ENCODE peak calls at places on chromosomes 6 and 20, in four cellular contexts. A, V, B and T are unnamed samples.

GRCh38 chr6:21502682-21503081 is 90.9 kb upstream of the SOX4 start:
- DNase-seq in A (no peak), V (no peak), B (no peak), T (no peak)

GRCh38 chr6:166588691-166589333 is 2.3 kb upstream of the RAMACL start:
- DNase-seq in A (no peak), V (peak), B (no peak), T (no peak)

GRCh38 chr6:144896876-144897275 is 611.7 kb downstream of the UTRN start:
- DNase-seq in A (no peak), V (no peak), B (no peak), T (no peak)

GRCh38 chr6:32666420-32667300 is at the start of gene HLA-DQB1:
- DNase-seq in A (peak), V (peak), B (peak), T (peak)

GRCh38 chr20:47271216-47271615 is 85.3 kb downstream of the ZMYND8 start:
- DNase-seq in A (no peak), V (no peak), B (no peak), T (no peak)

GRCh38 chr6:35084511-35085203 is 56.5 kb downstream of the TCP11 start:
- DNase-seq in A (peak), V (no peak), B (peak), T (no peak)

GRCh38 chr20:56628015-56628872 is 862 bp upstream of the TFAP2C start:
- DNase-seq in A (no peak), V (peak), B (peak), T (no peak)

GRCh38 chr20:53961527-53961926 is 108.9 kb downstream of the BCAS1 start:
- DNase-seq in A (no peak), V (peak), B (no peak), T (peak)

GRCh38 chr6:8219352-8219943 is 117.1 kb upstream of the EEF1E1 start:
- DNase-seq in A (peak), V (peak), B (peak), T (peak)

GRCh38 chr6:2632943-2633584 is 117.7 kb downstream of the MYLK4 start:
- DNase-seq in A (no peak), V (no peak), B (no peak), T (no peak)

GRCh38 chr6:2635911-2636310 is 114.8 kb downstream of the MYLK4 start:
- DNase-seq in A (no peak), V (no peak), B (no peak), T (no peak)

GRCh38 chr6:2633763-2634150 is 117.0 kb downstream of the MYLK4 start:
- DNase-seq in A (no peak), V (no peak), B (no peak), T (no peak)

GRCh38 chr6:2632368-2632767 is 118.4 kb downstream of the MYLK4 start:
- DNase-seq in A (no peak), V (no peak), B (no peak), T (no peak)

GRCh38 chr6:2634151-2634964 is 116.4 kb downstream of the MYLK4 start:
- DNase-seq in A (peak), V (peak), B (peak), T (peak)
- TF ChIP-seq POLR2AphosphoS5 in A (no peak), V (no peak), B (no peak), T (peak)

DNA sequence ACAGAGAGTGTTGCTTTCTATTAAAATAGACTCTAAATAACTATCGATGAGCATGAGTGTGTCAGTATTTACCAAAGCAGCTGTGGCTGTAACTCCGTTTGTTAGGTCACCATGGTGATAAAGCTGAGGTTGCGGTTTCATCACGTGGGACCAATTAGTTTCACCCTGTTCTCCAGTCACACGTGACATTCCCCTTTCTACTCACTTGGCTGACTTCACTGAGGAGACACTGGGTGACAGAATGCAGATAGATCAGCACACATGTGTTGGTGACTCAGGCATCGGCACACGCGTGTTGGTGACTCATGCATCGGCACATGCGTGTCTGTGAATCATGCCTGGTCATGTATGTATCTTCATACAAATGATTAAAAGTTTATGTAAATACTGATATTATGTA is 285.4 kb downstream of the THBS2 start:
- DNase-seq in A (no peak), V (peak), B (no peak), T (no peak)
- TF ChIP-seq POLR2AphosphoS5 in A (no peak), V (no peak), B (no peak), T (no peak)

GRCh38 chr6:121951077-121951476 is 448.4 kb upstream of the HSF2 start:
- DNase-seq in A (no peak), V (no peak), B (no peak), T (no peak)

GRCh38 chr6:121956782-121957181 is 442.7 kb upstream of the HSF2 start:
- DNase-seq in A (no peak), V (no peak), B (no peak), T (no peak)

DNA sequence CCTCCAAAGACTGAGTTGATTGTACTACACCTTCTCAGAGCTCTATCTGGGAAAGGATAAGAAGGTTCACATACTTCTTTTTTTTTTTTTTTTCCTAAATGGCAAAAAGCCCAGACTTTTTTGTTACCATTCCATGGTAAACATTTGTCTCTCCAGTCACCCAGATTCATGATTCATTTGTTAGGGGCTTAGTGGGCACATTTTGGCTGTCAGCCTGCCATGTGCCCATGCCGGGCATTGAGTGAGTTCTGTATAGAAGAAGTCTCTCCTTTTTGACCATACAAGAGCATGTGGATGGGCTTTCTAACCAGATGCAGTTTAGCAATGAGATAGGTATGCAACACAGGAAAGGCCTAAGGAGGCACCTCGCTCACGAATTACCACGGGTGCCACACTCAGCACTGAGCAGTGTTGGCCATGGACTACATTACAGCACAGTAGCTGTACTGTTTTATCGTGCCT is 447.5 kb upstream of the HSF2 start:
- DNase-seq in A (no peak), V (no peak), B (no peak), T (peak)
- TF ChIP-seq POLR2AphosphoS5 in A (no peak), V (no peak), B (no peak), T (no peak)

GRCh38 chr6:158039178-158039557 is 57.5 kb downstream of the SYNJ2 start:
- DNase-seq in A (no peak), V (no peak), B (no peak), T (no peak)

GRCh38 chr6:158040051-158040803 is 58.6 kb downstream of the SYNJ2 start:
- DNase-seq in A (no peak), V (no peak), B (peak), T (peak)

GRCh38 chr6:158038291-158039177 is 56.9 kb downstream of the SYNJ2 start:
- DNase-seq in A (no peak), V (no peak), B (no peak), T (no peak)

GRCh38 chr6:158040804-158041347 is 59.2 kb downstream of the SYNJ2 start:
- DNase-seq in A (no peak), V (no peak), B (no peak), T (no peak)

DNA sequence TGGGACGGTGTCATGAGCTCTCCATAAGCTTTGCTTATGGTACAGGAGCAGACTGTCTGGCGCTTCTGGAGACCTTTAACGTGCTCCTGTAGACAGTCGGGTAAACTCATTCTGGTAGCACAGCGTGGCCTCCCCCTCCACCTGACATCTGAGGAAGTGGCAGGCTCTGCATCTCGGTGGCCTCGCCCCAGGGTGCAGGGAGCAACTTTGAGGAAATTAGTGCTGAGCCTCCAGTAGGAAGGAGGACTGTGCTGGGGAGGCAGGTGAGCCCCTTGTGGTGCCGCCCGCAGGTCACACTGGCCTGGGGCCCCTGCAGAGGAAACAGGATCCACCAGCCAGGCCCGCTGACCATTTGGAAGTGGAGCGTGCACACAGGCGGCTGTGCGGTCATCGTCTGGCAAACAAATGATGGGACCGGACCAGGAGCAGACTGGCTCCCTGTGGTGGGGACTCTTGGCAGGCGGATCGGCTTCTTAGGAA is 57.9 kb downstream of the SYNJ2 start:
- DNase-seq in A (no peak), V (no peak), B (no peak), T (no peak)
- TF ChIP-seq POLR2AphosphoS5 in A (no peak), V (no peak), B (no peak), T (no peak)

GRCh38 chr6:136643850-136644596 is 93.8 kb upstream of the MAP7 start:
- DNase-seq in A (peak), V (peak), B (peak), T (peak)

GRCh38 chr6:136646377-136646776 is 96.2 kb upstream of the MAP7 start:
- DNase-seq in A (no peak), V (no peak), B (no peak), T (no peak)

GRCh38 chr6:136651982-136652381 is 101.8 kb upstream of the MAP7 start:
- DNase-seq in A (no peak), V (no peak), B (no peak), T (no peak)

GRCh38 chr6:136644597-136644952 is 94.4 kb upstream of the MAP7 start:
- DNase-seq in A (no peak), V (no peak), B (no peak), T (no peak)

DNA sequence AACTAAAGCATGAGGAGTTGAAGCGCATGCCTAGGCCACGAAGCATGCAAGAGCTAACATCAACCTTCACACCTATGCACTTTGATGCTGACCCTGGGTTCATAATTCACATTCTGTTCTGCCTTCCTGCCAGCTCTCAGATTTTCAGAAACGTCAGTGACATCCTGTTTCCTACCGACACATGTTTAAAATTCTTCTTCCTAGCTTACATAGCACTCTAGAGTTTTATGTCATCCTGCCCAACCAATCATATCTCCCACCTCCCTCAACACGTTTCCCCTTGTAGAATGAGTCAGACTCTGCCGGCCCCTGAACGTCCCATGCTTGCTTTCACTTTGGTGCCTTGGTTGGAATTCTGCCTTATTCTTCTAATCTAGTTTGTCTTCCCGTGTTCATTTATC is 97.1 kb upstream of the MAP7 start:
- DNase-seq in A (no peak), V (no peak), B (no peak), T (peak)
- TF ChIP-seq POLR2AphosphoS5 in A (no peak), V (no peak), B (no peak), T (no peak)

GRCh38 chr6:26205161-26205624 is 118.0 kb downstream of the HFE start:
- DNase-seq in A (no peak), V (peak), B (peak), T (peak)

GRCh38 chr6:26207248-26207801 is 120.1 kb downstream of the HFE start:
- DNase-seq in A (no peak), V (no peak), B (peak), T (no peak)

GRCh38 chr6:26202811-26203583 is 115.8 kb downstream of the HFE start:
- DNase-seq in A (no peak), V (no peak), B (no peak), T (no peak)

GRCh38 chr6:26204332-26205160 is 117.3 kb downstream of the HFE start:
- DNase-seq in A (peak), V (peak), B (peak), T (peak)

GRCh38 chr6:26205625-26206574 is 118.7 kb downstream of the HFE start:
- DNase-seq in A (no peak), V (peak), B (peak), T (peak)
- TF ChIP-seq POLR2AphosphoS5 in A (no peak), V (peak), B (peak), T (peak)

GRCh38 chr6:137202078-137202477 is 17.1 kb downstream of the IFNGR1 start:
- DNase-seq in A (no peak), V (peak), B (peak), T (no peak)
- TF ChIP-seq POLR2AphosphoS5 in A (no peak), V (no peak), B (no peak), T (no peak)

DNA sequence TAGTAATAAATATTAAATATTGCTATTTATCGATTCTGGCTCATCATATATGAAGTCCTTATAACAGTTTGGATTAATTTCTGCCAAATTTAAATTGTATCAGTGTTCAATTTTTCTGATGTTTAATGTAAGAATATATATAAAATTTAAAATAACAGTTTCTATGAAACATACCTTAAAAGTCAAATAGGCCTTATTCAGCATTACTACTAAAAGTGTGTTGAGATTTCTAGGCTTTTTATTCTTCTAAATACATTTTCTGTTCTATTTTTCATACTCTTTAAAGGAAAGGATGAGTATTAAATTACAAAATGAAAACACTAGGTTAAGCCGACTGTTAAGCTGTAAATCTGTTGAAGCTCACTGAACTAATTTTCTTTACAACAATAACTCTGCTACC is 13.6 kb downstream of the PERP start:
- DNase-seq in A (no peak), V (no peak), B (no peak), T (no peak)
- TF ChIP-seq POLR2AphosphoS5 in A (no peak), V (no peak), B (no peak), T (no peak)